ENCODE peak calls at places on chromosomes 3 and 15, in ten cellular contexts. One of them, this sample, is unnamed.

GRCh38 chr15:87362531-87362930 is 894.0 kb downstream of the NTRK3 start:
- DNase-seq in nephron progenitor cell: no peak
- DNase-seq in GM13977: no peak
- DNase-seq in progenitor cell of endocrine pancreas: no peak
- DNase-seq in HCT116: no peak
- DNase-seq in putamen: no peak
- DNase-seq in NCI-H510A treated with DMSO at 0.1 percent for 48 hours: no peak
- DNase-seq in IMR-90: no peak
- DNase-seq in NCI-H460: no peak
- DNase-seq in adipocyte: no peak
- DNase-seq in this sample: no peak

GRCh38 chr3:117080899-117081298 is 371.3 kb downstream of the TUSC7 start:
- DNase-seq in nephron progenitor cell: no peak
- DNase-seq in GM13977: no peak
- DNase-seq in progenitor cell of endocrine pancreas: no peak
- DNase-seq in HCT116: no peak
- DNase-seq in putamen: no peak
- DNase-seq in NCI-H510A treated with DMSO at 0.1 percent for 48 hours: no peak
- DNase-seq in IMR-90: peak
- DNase-seq in NCI-H460: no peak
- DNase-seq in adipocyte: no peak
- DNase-seq in this sample: no peak

GRCh38 chr15:89330119-89330518 is 4.5 kb downstream of the POLG start:
- DNase-seq in nephron progenitor cell: no peak
- DNase-seq in GM13977: no peak
- DNase-seq in progenitor cell of endocrine pancreas: no peak
- DNase-seq in HCT116: no peak
- DNase-seq in putamen: no peak
- DNase-seq in NCI-H510A treated with DMSO at 0.1 percent for 48 hours: no peak
- DNase-seq in IMR-90: no peak
- DNase-seq in NCI-H460: no peak
- DNase-seq in adipocyte: no peak
- DNase-seq in this sample: no peak

GRCh38 chr3:188584162-188584529 is 430.2 kb downstream of the LPP start:
- DNase-seq in nephron progenitor cell: no peak
- DNase-seq in GM13977: no peak
- DNase-seq in progenitor cell of endocrine pancreas: no peak
- DNase-seq in HCT116: no peak
- DNase-seq in putamen: peak
- DNase-seq in NCI-H510A treated with DMSO at 0.1 percent for 48 hours: no peak
- DNase-seq in IMR-90: peak
- DNase-seq in NCI-H460: peak
- DNase-seq in adipocyte: peak
- DNase-seq in this sample: no peak

GRCh38 chr3:114902691-114903101 is 244.4 kb downstream of the ZBTB20 start:
- DNase-seq in nephron progenitor cell: no peak
- DNase-seq in GM13977: no peak
- DNase-seq in progenitor cell of endocrine pancreas: no peak
- DNase-seq in HCT116: no peak
- DNase-seq in putamen: no peak
- DNase-seq in NCI-H510A treated with DMSO at 0.1 percent for 48 hours: no peak
- DNase-seq in IMR-90: peak
- DNase-seq in NCI-H460: no peak
- DNase-seq in adipocyte: no peak
- DNase-seq in this sample: no peak

GRCh38 chr3:146313411-146314111 is 62.7 kb upstream of the PLSCR4 start:
- DNase-seq in nephron progenitor cell: no peak
- DNase-seq in GM13977: no peak
- DNase-seq in progenitor cell of endocrine pancreas: no peak
- DNase-seq in HCT116: peak
- DNase-seq in putamen: no peak
- DNase-seq in NCI-H510A treated with DMSO at 0.1 percent for 48 hours: no peak
- DNase-seq in IMR-90: peak
- DNase-seq in NCI-H460: peak
- DNase-seq in adipocyte: peak
- DNase-seq in this sample: no peak

GRCh38 chr3:14461748-14462324 is 59.4 kb downstream of the SLC6A6 start:
- DNase-seq in nephron progenitor cell: peak
- DNase-seq in GM13977: peak
- DNase-seq in progenitor cell of endocrine pancreas: no peak
- DNase-seq in HCT116: peak
- DNase-seq in putamen: peak
- DNase-seq in NCI-H510A treated with DMSO at 0.1 percent for 48 hours: peak
- DNase-seq in IMR-90: peak
- DNase-seq in NCI-H460: peak
- DNase-seq in adipocyte: peak
- DNase-seq in this sample: peak

GRCh38 chr3:159855599-159856495 is 132.8 kb upstream of the IL12A start:
- DNase-seq in nephron progenitor cell: no peak
- DNase-seq in GM13977: no peak
- DNase-seq in progenitor cell of endocrine pancreas: no peak
- DNase-seq in HCT116: no peak
- DNase-seq in putamen: no peak
- DNase-seq in NCI-H510A treated with DMSO at 0.1 percent for 48 hours: no peak
- DNase-seq in IMR-90: no peak
- DNase-seq in NCI-H460: no peak
- DNase-seq in adipocyte: peak
- DNase-seq in this sample: no peak

GRCh38 chr3:123880998-123881561 is 3.1 kb downstream of the MYLK start:
- DNase-seq in nephron progenitor cell: peak
- DNase-seq in GM13977: no peak
- DNase-seq in progenitor cell of endocrine pancreas: no peak
- DNase-seq in HCT116: peak
- DNase-seq in putamen: no peak
- DNase-seq in NCI-H510A treated with DMSO at 0.1 percent for 48 hours: peak
- DNase-seq in IMR-90: peak
- DNase-seq in NCI-H460: no peak
- DNase-seq in adipocyte: peak
- DNase-seq in this sample: peak

GRCh38 chr15:77143606-77144005 is 72.7 kb upstream of the TSPAN3 start:
- DNase-seq in nephron progenitor cell: no peak
- DNase-seq in GM13977: no peak
- DNase-seq in progenitor cell of endocrine pancreas: no peak
- DNase-seq in HCT116: no peak
- DNase-seq in putamen: no peak
- DNase-seq in NCI-H510A treated with DMSO at 0.1 percent for 48 hours: no peak
- DNase-seq in IMR-90: peak
- DNase-seq in NCI-H460: no peak
- DNase-seq in adipocyte: no peak
- DNase-seq in this sample: no peak

GRCh38 chr3:120983841-120984240 is 75.8 kb downstream of the STXBP5L start:
- DNase-seq in nephron progenitor cell: no peak
- DNase-seq in GM13977: no peak
- DNase-seq in progenitor cell of endocrine pancreas: no peak
- DNase-seq in HCT116: no peak
- DNase-seq in putamen: no peak
- DNase-seq in NCI-H510A treated with DMSO at 0.1 percent for 48 hours: no peak
- DNase-seq in IMR-90: no peak
- DNase-seq in NCI-H460: no peak
- DNase-seq in adipocyte: no peak
- DNase-seq in this sample: no peak

GRCh38 chr3:101853465-101853864 is 4.2 kb downstream of the NFKBIZ start:
- DNase-seq in nephron progenitor cell: no peak
- DNase-seq in GM13977: no peak
- DNase-seq in progenitor cell of endocrine pancreas: no peak
- DNase-seq in HCT116: no peak
- DNase-seq in putamen: no peak
- DNase-seq in NCI-H510A treated with DMSO at 0.1 percent for 48 hours: no peak
- DNase-seq in IMR-90: no peak
- DNase-seq in NCI-H460: no peak
- DNase-seq in adipocyte: no peak
- DNase-seq in this sample: no peak

This sample was measured in SJCRH30.